ENCODE peak calls at places on chromosomes 1 and 21, in nine cellular contexts. U, A, M, G, T, X, Q, W and P are unnamed samples.

GRCh38 chr21:17585875-17586450 is 26.7 kb downstream of the BTG3 start:
- DNase-seq in W (peak), G (peak), X (peak), A (peak), M (no peak), U (peak), T (no peak), Q (no peak), P (no peak)

GRCh38 chr21:38787461-38788274 is 18.1 kb upstream of the ETS2 start:
- DNase-seq in Q (no peak), G (no peak), M (no peak), U (no peak), W (no peak), X (peak), A (peak), T (no peak), P (no peak)

GRCh38 chr1:41109316-41110263 is 88.1 kb upstream of the SLFNL1 start:
- DNase-seq in A (peak), G (peak), Q (no peak), T (no peak), W (no peak), M (peak), U (peak), X (peak), P (no peak)

GRCh38 chr21:42621166-42621827 is 32.1 kb upstream of the PDE9A start:
- DNase-seq in A (no peak), Q (no peak), G (no peak), W (no peak), X (no peak), T (no peak), U (no peak), M (no peak), P (no peak)

GRCh38 chr1:243568793-243569192 is 281.2 kb downstream of the AKT3 start:
- DNase-seq in M (no peak), W (no peak), Q (no peak), A (peak), X (no peak), T (no peak), G (no peak), U (peak), P (no peak)

GRCh38 chr1:46061146-46061545 is 71.3 kb downstream of the PIK3R3 start:
- DNase-seq in W (no peak), U (no peak), G (no peak), M (no peak), X (no peak), Q (no peak), A (no peak), T (no peak), P (no peak)

GRCh38 chr1:167489581-167490340 is 28.6 kb downstream of the CD247 start:
- DNase-seq in X (peak), M (no peak), W (no peak), Q (no peak), G (peak), A (no peak), U (no peak), T (no peak), P (no peak)

GRCh38 chr1:22639286-22639685 is 2.9 kb downstream of the C1QA start:
- DNase-seq in T (no peak), W (no peak), A (peak), X (peak), U (peak), Q (no peak), M (no peak), G (no peak), P (no peak)

GRCh38 chr21:41043008-41043407 is 125.0 kb upstream of the BACE2 start:
- DNase-seq in M (no peak), W (no peak), U (no peak), A (no peak), X (peak), Q (no peak), T (no peak), G (no peak), P (no peak)

GRCh38 chr1:200641175-200641489 is 20.6 kb upstream of the KIF14 start:
- DNase-seq in X (no peak), A (no peak), M (no peak), W (no peak), T (no peak), Q (no peak), U (no peak), G (no peak), P (no peak)

GRCh38 chr1:113871597-113872113 is at the start of gene PTPN22:
- DNase-seq in W (no peak), A (peak), Q (peak), M (no peak), G (no peak), X (no peak), T (peak), U (no peak), P (no peak)

GRCh38 chr1:114314098-114314497 is 160.4 kb upstream of the SYT6 start:
- DNase-seq in W (no peak), M (no peak), A (peak), T (no peak), Q (no peak), U (no peak), X (no peak), G (no peak), P (no peak)

GRCh38 chr1:995665-996633 is 3.9 kb downstream of the HES4 start:
- DNase-seq in T (no peak), A (no peak), Q (no peak), W (no peak), X (peak), U (no peak), M (no peak), G (no peak), P (no peak)

GRCh38 chr1:201495447-201496295 is 11.3 kb downstream of the CSRP1 start:
- DNase-seq in M (peak), T (no peak), G (peak), Q (no peak), X (no peak), U (no peak), A (no peak), W (no peak), P (peak)

GRCh38 chr1:55520861-55521260 is 305.7 kb upstream of the USP24 start:
- DNase-seq in G (no peak), X (no peak), Q (no peak), T (no peak), A (no peak), M (no peak), W (no peak), U (no peak), P (no peak)

GRCh38 chr1:36372617-36373016 is 13.1 kb downstream of the STK40 start:
- DNase-seq in A (peak), M (no peak), U (no peak), Q (no peak), W (no peak), T (no peak), G (no peak), X (peak), P (no peak)

GRCh38 chr1:163928649-163929048 is 606.9 kb downstream of the NUF2 start:
- DNase-seq in W (peak), A (no peak), X (peak), M (no peak), Q (no peak), U (no peak), G (no peak), T (no peak), P (no peak)

GRCh38 chr21:26117972-26118367 is 52.6 kb downstream of the APP start:
- DNase-seq in U (no peak), M (no peak), T (no peak), G (no peak), Q (no peak), A (no peak), X (no peak), W (no peak), P (no peak)

GRCh38 chr21:37626320-37626719 is 259.7 kb downstream of the DYRK1A start:
- DNase-seq in M (no peak), X (no peak), G (no peak), A (no peak), Q (no peak), W (no peak), T (no peak), U (no peak), P (no peak)

GRCh38 chr21:33232640-33233039 is 2.9 kb downstream of the IFNAR2 start:
- DNase-seq in Q (no peak), W (no peak), T (no peak), M (no peak), X (no peak), A (no peak), U (no peak), G (no peak), P (no peak)

GRCh38 chr1:101188311-101188710 is 48.5 kb upstream of the S1PR1 start:
- DNase-seq in M (no peak), U (no peak), W (no peak), Q (no peak), X (no peak), A (peak), G (no peak), T (no peak), P (no peak)

GRCh38 chr1:53395671-53396215 is 63.5 kb upstream of the DMRTB1 start:
- DNase-seq in W (no peak), M (no peak), A (no peak), Q (no peak), G (no peak), U (no peak), T (no peak), X (no peak), P (no peak)

GRCh38 chr21:33977721-33978369 is 62.2 kb upstream of the ATP5PO start:
- DNase-seq in X (no peak), T (no peak), G (no peak), Q (no peak), W (no peak), A (no peak), U (no peak), M (no peak), P (no peak)

GRCh38 chr21:43719748-43720538 is 1.0 kb downstream of the PDXK start:
- DNase-seq in U (no peak), A (no peak), X (no peak), W (no peak), M (peak), T (no peak), G (no peak), Q (no peak), P (no peak)